ENCODE peak calls at places on chromosomes 7 and 10, in five cellular contexts. One of them, this sample, is unnamed.

GRCh38 chr7:101128040-101128834 is 1.3 kb downstream of the SERPINE1 start:
- DNase-seq in prostate gland: no peak
- DNase-seq in activated T-helper 1 cell treated with anti-CD3 and anti-CD28 coated beads, Interleukin-12 subunit alpha, Interleukin-12 subunit beta, Interleukin-2, Interleukin-4 antibody, amounts not matched to agents 30 ng/mL and 10 ng/mL and 1 ng/mL, durations not matched to agents 14 hours and 24 hours and 36 hours: no peak
- DNase-seq in endothelial cell of umbilical vein: peak; percentile 36
- DNase-seq in activated CD8-positive, alpha-beta T cell treated with anti-CD3 and anti-CD28 coated beads for 36 hours: no peak
- DNase-seq in this sample: no peak

GRCh38 chr10:23892296-23892695 is 316.6 kb upstream of the KIAA1217 start:
- DNase-seq in endothelial cell of umbilical vein: no peak
- DNase-seq in activated T-helper 1 cell treated with anti-CD3 and anti-CD28 coated beads, Interleukin-12 subunit alpha, Interleukin-12 subunit beta, Interleukin-2, Interleukin-4 antibody, amounts not matched to agents 30 ng/mL and 10 ng/mL and 1 ng/mL, durations not matched to agents 14 hours and 24 hours and 36 hours: no peak
- DNase-seq in activated CD8-positive, alpha-beta T cell treated with anti-CD3 and anti-CD28 coated beads for 36 hours: no peak
- DNase-seq in prostate gland: no peak
- DNase-seq in this sample: no peak

GRCh38 chr10:132657737-132658136 is 120.2 kb downstream of the INPP5A start:
- DNase-seq in activated CD8-positive, alpha-beta T cell treated with anti-CD3 and anti-CD28 coated beads for 36 hours: no peak
- DNase-seq in activated T-helper 1 cell treated with anti-CD3 and anti-CD28 coated beads, Interleukin-12 subunit alpha, Interleukin-12 subunit beta, Interleukin-2, Interleukin-4 antibody, amounts not matched to agents 30 ng/mL and 10 ng/mL and 1 ng/mL, durations not matched to agents 14 hours and 24 hours and 36 hours: no peak
- DNase-seq in endothelial cell of umbilical vein: no peak
- DNase-seq in prostate gland: no peak
- DNase-seq in this sample: no peak

GRCh38 chr7:20797174-20798080 is 10.7 kb upstream of the SP8 start:
- DNase-seq in endothelial cell of umbilical vein: no peak
- DNase-seq in activated CD8-positive, alpha-beta T cell treated with anti-CD3 and anti-CD28 coated beads for 36 hours: peak; percentile 28
- DNase-seq in activated T-helper 1 cell treated with anti-CD3 and anti-CD28 coated beads, Interleukin-12 subunit alpha, Interleukin-12 subunit beta, Interleukin-2, Interleukin-4 antibody, amounts not matched to agents 30 ng/mL and 10 ng/mL and 1 ng/mL, durations not matched to agents 14 hours and 24 hours and 36 hours: no peak
- DNase-seq in prostate gland: peak; percentile 59
- DNase-seq in this sample: peak; percentile 50

GRCh38 chr10:133264455-133264854 is 12.2 kb downstream of the ADAM8 start:
- DNase-seq in activated CD8-positive, alpha-beta T cell treated with anti-CD3 and anti-CD28 coated beads for 36 hours: peak; percentile 30
- DNase-seq in prostate gland: no peak
- DNase-seq in activated T-helper 1 cell treated with anti-CD3 and anti-CD28 coated beads, Interleukin-12 subunit alpha, Interleukin-12 subunit beta, Interleukin-2, Interleukin-4 antibody, amounts not matched to agents 30 ng/mL and 10 ng/mL and 1 ng/mL, durations not matched to agents 14 hours and 24 hours and 36 hours: peak; percentile 40
- DNase-seq in endothelial cell of umbilical vein: no peak
- DNase-seq in this sample: no peak

GRCh38 chr7:92567460-92567859 is 22.7 kb downstream of the FAM133B start:
- DNase-seq in activated CD8-positive, alpha-beta T cell treated with anti-CD3 and anti-CD28 coated beads for 36 hours: no peak
- DNase-seq in prostate gland: no peak
- DNase-seq in activated T-helper 1 cell treated with anti-CD3 and anti-CD28 coated beads, Interleukin-12 subunit alpha, Interleukin-12 subunit beta, Interleukin-2, Interleukin-4 antibody, amounts not matched to agents 30 ng/mL and 10 ng/mL and 1 ng/mL, durations not matched to agents 14 hours and 24 hours and 36 hours: no peak
- DNase-seq in endothelial cell of umbilical vein: no peak
- DNase-seq in this sample: no peak

GRCh38 chr7:24227603-24228359 is 56.2 kb upstream of the NPY start:
- DNase-seq in endothelial cell of umbilical vein: no peak
- DNase-seq in activated T-helper 1 cell treated with anti-CD3 and anti-CD28 coated beads, Interleukin-12 subunit alpha, Interleukin-12 subunit beta, Interleukin-2, Interleukin-4 antibody, amounts not matched to agents 30 ng/mL and 10 ng/mL and 1 ng/mL, durations not matched to agents 14 hours and 24 hours and 36 hours: no peak
- DNase-seq in prostate gland: no peak
- DNase-seq in activated CD8-positive, alpha-beta T cell treated with anti-CD3 and anti-CD28 coated beads for 36 hours: peak; percentile 37
- DNase-seq in this sample: peak; percentile 37

GRCh38 chr10:76303682-76304316 is 872.4 kb downstream of the LRMDA start:
- DNase-seq in activated T-helper 1 cell treated with anti-CD3 and anti-CD28 coated beads, Interleukin-12 subunit alpha, Interleukin-12 subunit beta, Interleukin-2, Interleukin-4 antibody, amounts not matched to agents 30 ng/mL and 10 ng/mL and 1 ng/mL, durations not matched to agents 14 hours and 24 hours and 36 hours: no peak
- DNase-seq in activated CD8-positive, alpha-beta T cell treated with anti-CD3 and anti-CD28 coated beads for 36 hours: peak; percentile 17
- DNase-seq in endothelial cell of umbilical vein: peak; percentile 67
- DNase-seq in prostate gland: peak; percentile 83
- DNase-seq in this sample: peak; percentile 55

This sample was measured in GM12865.